ENCODE peak calls at places on chromosome 2, in seven cellular contexts. E is HCT116, J is K562, P is HepG2, W is endothelial cell of umbilical vein, L is H1, C is GM12878. N is an unnamed sample.
A peak's percentile ranks its signal among the peaks of the same experiment; 100 is the strongest.

GRCh38 chr2:218879881-218880748 is 537 bp upstream of the WNT10A start:
- DNase-seq in E (no peak), P (no peak), W (no peak), J (no peak), L (no peak), C (peak; percentile 80), N (peak; percentile 74)

GRCh38 chr2:124025896-124026295 is 809 bp downstream of the CNTNAP5 start:
- DNase-seq in L (no peak), J (no peak), W (no peak), P (no peak), E (no peak), C (no peak), N (peak; percentile 39)

GRCh38 chr2:101698419-101699190 is 1.1 kb downstream of the MAP4K4 start:
- DNase-seq in L (no peak), P (no peak), J (no peak), E (peak; percentile 15), C (no peak), W (peak; percentile 69), N (peak; percentile 36)

GRCh38 chr2:224832207-224832606 is 116.0 kb upstream of the CCDC195 start:
- DNase-seq in C (no peak), E (no peak), J (no peak), P (no peak), L (no peak), W (no peak), N (peak; percentile 60)

GRCh38 chr2:111227716-111228141 is 107.0 kb downstream of the BCL2L11 start:
- DNase-seq in P (peak; percentile 42), J (no peak), W (no peak), C (no peak), L (no peak), E (no peak), N (no peak)

GRCh38 chr2:97748397-97748796 is 35.0 kb downstream of the ZAP70 start:
- DNase-seq in P (peak; percentile 67), L (peak; percentile 57), E (no peak), J (peak; percentile 79), W (no peak), C (no peak), N (peak; percentile 68)

GRCh38 chr2:147416099-147416498 is 428.7 kb upstream of the ACVR2A start:
- DNase-seq in E (no peak), P (peak; percentile 57), W (no peak), J (no peak), C (no peak), L (no peak), N (no peak)

GRCh38 chr2:148896116-148896515 is 21.1 kb downstream of the KIF5C start:
- DNase-seq in L (no peak), J (no peak), E (no peak), P (no peak), C (no peak), W (no peak), N (no peak)

GRCh38 chr2:150570712-150571111 is 83.2 kb upstream of the RND3 start:
- DNase-seq in E (no peak), C (no peak), J (no peak), L (no peak), P (no peak), W (peak; percentile 78), N (no peak)

GRCh38 chr2:9690252-9690651 is 59.5 kb upstream of the YWHAQ start:
- DNase-seq in L (no peak), J (no peak), E (no peak), P (no peak), C (no peak), W (no peak), N (no peak)

GRCh38 chr2:64914735-64915509 is 74.3 kb upstream of the SLC1A4 start:
- DNase-seq in E (no peak), P (no peak), L (no peak), J (peak; percentile 21), W (no peak), C (peak; percentile 96), N (no peak)

GRCh38 chr2:120762341-120763061 is 26.8 kb downstream of the GLI2 start:
- DNase-seq in W (no peak), L (no peak), J (no peak), E (no peak), C (no peak), P (no peak), N (no peak)

GRCh38 chr2:175030380-175031271 is 25.4 kb upstream of the CHN1 start:
- DNase-seq in W (peak; percentile 52), E (peak; percentile 16), J (peak; percentile 36), C (no peak), L (peak; percentile 13), P (peak; percentile 77), N (peak; percentile 33)

GRCh38 chr2:144511945-144512344 is 8.0 kb downstream of the ZEB2 start:
- DNase-seq in J (no peak), P (no peak), W (peak; percentile 41), C (no peak), L (no peak), E (no peak), N (no peak)

GRCh38 chr2:36330456-36331395 is 24.9 kb upstream of the CRIM1 start:
- DNase-seq in P (no peak), J (no peak), E (no peak), C (no peak), L (no peak), W (no peak), N (no peak)

GRCh38 chr2:158676696-158677095 is 118.4 kb upstream of the DAPL1 start:
- DNase-seq in L (no peak), P (no peak), C (no peak), W (no peak), J (no peak), E (no peak), N (no peak)

GRCh38 chr2:237704476-237705224 is 77.3 kb downstream of the LRRFIP1 start:
- DNase-seq in E (no peak), P (no peak), J (no peak), L (no peak), W (peak; percentile 69), C (no peak), N (no peak)

GRCh38 chr2:48467637-48468036 is 62.3 kb upstream of the STON1 start:
- DNase-seq in C (no peak), W (no peak), E (no peak), P (no peak), L (no peak), J (no peak), N (no peak)

GRCh38 chr2:208502288-208502687 is 95.7 kb downstream of the PTH2R start:
- DNase-seq in C (no peak), J (no peak), L (no peak), W (no peak), P (no peak), E (no peak), N (no peak)

GRCh38 chr2:119198267-119198840 is 25.3 kb upstream of the STEAP3 start:
- DNase-seq in J (no peak), E (no peak), W (no peak), C (no peak), L (no peak), P (peak; percentile 67), N (no peak)

GRCh38 chr2:122999823-123000222 is 1025.3 kb upstream of the CNTNAP5 start:
- DNase-seq in C (no peak), W (no peak), L (peak; percentile 77), J (no peak), E (no peak), P (no peak), N (no peak)

GRCh38 chr2:221380686-221381085 is 191.4 kb downstream of the EPHA4 start:
- DNase-seq in E (no peak), C (no peak), P (no peak), W (no peak), L (no peak), J (no peak), N (no peak)

GRCh38 chr2:236550298-236550697 is 19.3 kb upstream of the ACKR3 start:
- DNase-seq in C (no peak), P (no peak), E (no peak), W (no peak), L (no peak), J (no peak), N (no peak)

GRCh38 chr2:202382684-202383083 is 6.6 kb downstream of the BMPR2 start:
- DNase-seq in L (no peak), W (no peak), C (no peak), E (no peak), J (no peak), P (no peak), N (no peak)

GRCh38 chr2:101696272-101697123 is 1.0 kb upstream of the MAP4K4 start:
- DNase-seq in E (no peak), J (no peak), C (no peak), P (no peak), W (peak; percentile 11), L (peak; percentile 3), N (no peak)

GRCh38 chr2:200405599-200406298 is 99.3 kb downstream of the SPATS2L start:
- DNase-seq in P (peak; percentile 99), C (no peak), L (no peak), W (peak; percentile 94), J (peak; percentile 72), E (peak; percentile 93), N (no peak)

GRCh38 chr2:195694553-195694952 is 37.5 kb downstream of the SLC39A10 start:
- DNase-seq in C (no peak), W (no peak), E (no peak), L (no peak), P (no peak), J (no peak), N (no peak)
- TF ChIP-seq MAX in C (no peak), W (no peak), E (no peak), L (no peak), P (no peak), J (no peak), N (no peak)

GRCh38 chr2:75565523-75566449 is 5.0 kb upstream of the EVA1A start:
- DNase-seq in C (no peak), J (no peak), P (peak; percentile 80), E (no peak), L (no peak), W (no peak), N (peak; percentile 20)
- H2AFZ ChIP-seq in C (no peak overlapping the region), J (no peak overlapping the region), P (peak overlapping the region; percentile 4), E (no peak overlapping the region), L (no peak overlapping the region), W (no peak overlapping the region), N (peak overlapping the region; percentile 52)

DNA sequence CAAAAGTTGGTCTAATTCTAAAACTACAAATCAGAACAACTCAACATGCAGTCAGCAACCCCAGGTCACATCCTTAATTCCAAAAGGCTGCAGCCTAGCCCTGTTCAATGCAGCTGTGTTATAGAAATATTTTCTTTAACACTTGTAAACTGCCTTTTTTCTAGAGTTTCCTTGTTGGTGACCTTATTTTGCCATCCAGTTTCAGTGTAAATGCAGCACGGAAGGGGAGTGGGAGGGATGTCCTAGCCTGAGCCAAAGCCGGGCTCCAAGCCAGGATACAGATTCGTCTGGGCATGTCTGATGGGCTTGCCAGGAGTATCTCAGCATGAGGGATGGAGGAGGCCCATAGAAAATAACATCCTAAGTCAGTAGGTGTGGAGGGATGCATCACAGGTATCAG is 17.7 kb upstream of the SP3 start:
- DNase-seq in C (no peak), E (no peak), J (no peak), P (no peak), W (peak; percentile 71), L (no peak), N (no peak)
- TF ChIP-seq MAX in C (no peak), E (no peak), J (no peak), P (no peak), W (no peak), L (no peak), N (no peak)

DNA sequence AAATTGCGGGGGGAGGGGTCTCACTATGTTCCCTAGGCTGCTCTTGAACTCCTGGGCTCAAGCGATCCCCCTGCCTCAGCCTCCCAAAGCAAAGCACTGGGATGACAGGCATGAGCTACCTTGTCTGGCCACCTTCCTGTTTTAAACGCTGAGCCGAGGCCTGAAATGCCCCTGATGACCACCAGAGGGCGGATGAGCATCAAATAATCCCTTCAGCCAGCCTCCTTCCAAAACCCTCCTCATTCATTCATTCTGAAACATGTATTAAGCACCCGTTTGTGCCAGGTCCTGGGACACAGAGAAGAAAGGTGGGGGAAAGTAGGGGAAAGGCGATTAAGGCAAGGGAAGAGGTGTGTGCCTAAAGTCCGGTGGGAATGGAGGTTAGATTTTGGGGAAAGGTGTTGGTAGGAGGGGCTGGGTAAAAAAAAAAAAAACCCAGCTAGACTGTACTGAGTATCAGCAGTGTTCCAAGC is 30.7 kb upstream of the PTMA start:
- DNase-seq in P (peak; percentile 83), L (no peak), J (peak; percentile 65), C (no peak), E (peak; percentile 73), W (peak; percentile 83), N (peak; percentile 80)
- H2AFZ ChIP-seq in P (no peak overlapping the region), L (no peak overlapping the region), J (peak overlapping the region; percentile 51), C (peak overlapping the region; percentile 78), E (no peak overlapping the region), W (peak overlapping the region; percentile 27), N (no peak overlapping the region)

N was measured in SK-N-SH.